ENCODE peak calls at places on chromosomes 2 and 18, in five cellular contexts. R is HepG2, Q is K562, A is H1, S is GM12878. H is an unnamed sample.

GRCh38 chr2:172439911-172440310 is 12.5 kb downstream of the ITGA6 start:
- DNase-seq in R (no peak), Q (no peak), A (no peak), S (no peak), H (no peak)

GRCh38 chr2:240620859-240621258 is 4.4 kb upstream of the GPR35 start:
- DNase-seq in R (no peak), Q (no peak), A (no peak), S (no peak), H (no peak)

GRCh38 chr2:227933891-227934290 is 62.5 kb downstream of the DAW1 start:
- DNase-seq in R (no peak), Q (no peak), A (no peak), S (no peak), H (no peak)

GRCh38 chr2:121155502-121156056 is 129.4 kb downstream of the TFCP2L1 start:
- DNase-seq in R (no peak), Q (no peak), A (no peak), S (no peak), H (no peak)

GRCh38 chr2:33322607-33323006 is 153.8 kb upstream of the RASGRP3 start:
- DNase-seq in R (no peak), Q (no peak), A (no peak), S (no peak), H (no peak)

GRCh38 chr2:224357098-224357901 is 44.6 kb downstream of the FAM124B start:
- DNase-seq in R (peak), Q (peak), A (no peak), S (peak), H (peak)

GRCh38 chr2:232689152-232689910 is 7.8 kb upstream of the GIGYF2 start:
- DNase-seq in R (no peak), Q (peak), A (no peak), S (no peak), H (no peak)

GRCh38 chr2:197997083-197997541 is 192.7 kb downstream of the PLCL1 start:
- DNase-seq in R (no peak), Q (peak), A (no peak), S (no peak), H (no peak)

GRCh38 chr2:50398101-50398500 is 633.8 kb downstream of the NRXN1 start:
- DNase-seq in R (no peak), Q (no peak), A (no peak), S (no peak), H (no peak)

GRCh38 chr2:181332044-181332443 is 125.1 kb upstream of the ITGA4 start:
- DNase-seq in R (no peak), Q (no peak), A (no peak), S (no peak), H (no peak)

GRCh38 chr2:101958071-101958470 is 33.7 kb upstream of the IL1R2 start:
- DNase-seq in R (no peak), Q (no peak), A (no peak), S (no peak), H (no peak)

GRCh38 chr2:67567866-67568265 is 170.7 kb downstream of the ETAA1 start:
- DNase-seq in R (no peak), Q (no peak), A (no peak), S (no peak), H (no peak)

GRCh38 chr2:35822716-35823115 is 532.9 kb upstream of the CRIM1 start:
- DNase-seq in R (no peak), Q (no peak), A (peak), S (no peak), H (no peak)

GRCh38 chr2:54770211-54770610 is 46.7 kb downstream of the EML6 start:
- DNase-seq in R (no peak), Q (no peak), A (no peak), S (no peak), H (no peak)

GRCh38 chr2:108905176-108905575 is 83.8 kb downstream of the EDAR start:
- DNase-seq in R (no peak), Q (no peak), A (no peak), S (no peak), H (no peak)

GRCh38 chr2:66553370-66553769 is 118.4 kb downstream of the MEIS1 start:
- DNase-seq in R (no peak), Q (peak), A (no peak), S (no peak), H (no peak)

GRCh38 chr2:12714391-12715221 is 2.1 kb upstream of the TRIB2 start:
- DNase-seq in R (no peak), Q (no peak), A (no peak), S (no peak), H (no peak)

GRCh38 chr18:55448390-55448789 is 139.6 kb downstream of the TCF4 start:
- DNase-seq in R (no peak), Q (no peak), A (no peak), S (no peak), H (no peak)

GRCh38 chr18:55453186-55453585 is 134.8 kb downstream of the TCF4 start:
- DNase-seq in R (no peak), Q (no peak), A (no peak), S (no peak), H (no peak)

GRCh38 chr18:55449412-55450140 is 138.4 kb downstream of the TCF4 start:
- DNase-seq in R (no peak), Q (no peak), A (no peak), S (no peak), H (no peak)

GRCh38 chr18:55455938-55456337 is 132.1 kb downstream of the TCF4 start:
- DNase-seq in R (no peak), Q (no peak), A (no peak), S (no peak), H (no peak)

DNA sequence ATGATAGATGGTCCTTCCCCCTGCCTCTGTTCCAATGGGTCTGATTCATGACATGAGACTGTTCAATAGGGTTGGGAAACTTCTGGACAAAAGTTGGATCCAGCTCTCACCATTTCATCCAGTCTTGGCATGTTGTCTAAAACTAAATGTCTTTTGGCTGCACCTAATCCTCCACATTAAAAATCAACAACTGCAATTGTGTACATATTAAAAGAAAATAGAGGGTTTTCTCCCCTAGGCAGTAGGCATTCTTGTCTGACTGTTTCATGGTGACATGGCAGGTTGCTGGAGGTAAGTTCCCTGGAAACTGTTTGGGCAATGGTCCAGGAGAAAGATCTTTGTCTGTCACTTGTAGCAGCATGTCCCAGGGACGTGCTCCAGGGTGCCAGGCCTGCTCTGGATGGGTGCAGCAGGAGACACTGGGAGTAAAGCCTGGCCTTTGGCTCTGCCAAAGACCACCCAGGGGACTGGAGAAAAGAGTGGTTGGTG is 135.8 kb downstream of the TCF4 start:
- DNase-seq in R (no peak), Q (peak), A (no peak), S (no peak), H (peak)
- TF ChIP-seq HDAC2 in R (no peak), Q (no peak), A (no peak), S (no peak), H (no peak)

GRCh38 chr2:236180501-236180816 is 12.3 kb upstream of the GBX2 start:
- DNase-seq in R (no peak), Q (no peak), A (no peak), S (no peak), H (no peak)

GRCh38 chr2:236177604-236177966 is 9.4 kb upstream of the GBX2 start:
- DNase-seq in R (peak), Q (peak), A (no peak), S (no peak), H (peak)

GRCh38 chr2:236179653-236180500 is 11.7 kb upstream of the GBX2 start:
- DNase-seq in R (no peak), Q (no peak), A (no peak), S (no peak), H (peak)

GRCh38 chr2:236177967-236178909 is 10.1 kb upstream of the GBX2 start:
- DNase-seq in R (peak), Q (peak), A (no peak), S (no peak), H (peak)

DNA sequence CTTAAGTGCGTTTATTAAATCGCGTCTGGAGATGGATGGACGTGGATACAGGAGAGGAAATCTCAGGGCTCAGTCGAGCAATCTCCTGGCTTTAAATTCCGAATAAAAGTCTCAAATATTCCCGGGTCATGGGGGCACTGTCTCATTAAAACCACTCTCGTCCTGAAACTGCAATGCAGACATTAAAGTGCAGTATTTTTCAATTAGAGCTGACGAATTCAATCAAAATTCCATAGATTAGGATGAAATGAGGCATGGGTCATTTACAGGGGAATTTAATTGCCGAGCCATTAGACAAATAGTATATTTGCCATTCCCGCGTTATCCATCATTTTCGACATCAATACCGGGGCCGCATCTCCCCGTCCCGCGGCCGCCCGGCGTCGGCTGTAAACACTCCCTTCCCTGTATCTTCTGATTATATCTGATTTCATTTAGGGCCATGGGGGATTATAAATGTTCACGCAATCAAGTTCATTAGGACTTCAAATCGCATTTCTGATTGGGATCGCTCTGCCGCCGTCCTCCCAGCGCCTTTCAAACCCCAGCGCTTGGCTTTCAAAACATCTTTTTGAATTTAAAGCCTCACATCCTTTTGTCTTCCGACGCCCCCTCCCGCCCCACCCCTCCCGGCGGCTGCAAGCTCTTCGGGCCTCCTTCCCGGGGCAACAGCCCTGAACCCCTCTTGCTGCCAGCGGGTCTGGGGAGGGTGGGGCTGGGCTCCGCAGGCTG is 10.9 kb upstream of the GBX2 start:
- DNase-seq in R (no peak), Q (no peak), A (no peak), S (no peak), H (peak)
- TF ChIP-seq HDAC2 in R (no peak), Q (no peak), A (no peak), S (no peak), H (no peak)

GRCh38 chr2:100235581-100235980 is 86.7 kb downstream of the LONRF2 start:
- DNase-seq in R (no peak), Q (no peak), A (no peak), S (no peak), H (no peak)

GRCh38 chr2:100237046-100237615 is 85.2 kb downstream of the LONRF2 start:
- DNase-seq in R (no peak), Q (no peak), A (no peak), S (no peak), H (no peak)

GRCh38 chr2:100236166-100236565 is 86.1 kb downstream of the LONRF2 start:
- DNase-seq in R (no peak), Q (no peak), A (no peak), S (no peak), H (no peak)

GRCh38 chr2:100234141-100234540 is 88.2 kb downstream of the LONRF2 start:
- DNase-seq in R (no peak), Q (no peak), A (no peak), S (no peak), H (no peak)

GRCh38 chr2:100235098-100235497 is 87.2 kb downstream of the LONRF2 start:
- DNase-seq in R (no peak), Q (no peak), A (no peak), S (no peak), H (no peak)
- TF ChIP-seq HDAC2 in R (no peak), Q (no peak), A (no peak), S (no peak), H (no peak)

DNA sequence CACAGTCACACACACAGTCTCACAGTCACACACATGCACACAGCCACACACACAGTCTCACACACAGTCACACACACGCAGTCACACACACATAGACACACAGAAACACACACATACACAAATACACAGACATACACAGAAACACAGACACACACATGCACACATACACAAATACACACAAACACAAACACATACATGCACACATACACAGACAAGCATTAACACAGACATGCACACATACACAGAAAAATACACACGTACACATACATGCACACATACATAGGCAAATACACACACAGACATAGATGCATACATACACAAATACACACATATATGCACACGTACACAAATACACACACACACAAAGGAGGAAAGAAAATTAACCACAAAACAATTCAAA is 150.5 kb downstream of the ALK start:
- DNase-seq in R (no peak), Q (no peak), A (no peak), S (no peak), H (no peak)
- TF ChIP-seq HDAC2 in R (no peak), Q (no peak), A (no peak), S (no peak), H (no peak)

DNA sequence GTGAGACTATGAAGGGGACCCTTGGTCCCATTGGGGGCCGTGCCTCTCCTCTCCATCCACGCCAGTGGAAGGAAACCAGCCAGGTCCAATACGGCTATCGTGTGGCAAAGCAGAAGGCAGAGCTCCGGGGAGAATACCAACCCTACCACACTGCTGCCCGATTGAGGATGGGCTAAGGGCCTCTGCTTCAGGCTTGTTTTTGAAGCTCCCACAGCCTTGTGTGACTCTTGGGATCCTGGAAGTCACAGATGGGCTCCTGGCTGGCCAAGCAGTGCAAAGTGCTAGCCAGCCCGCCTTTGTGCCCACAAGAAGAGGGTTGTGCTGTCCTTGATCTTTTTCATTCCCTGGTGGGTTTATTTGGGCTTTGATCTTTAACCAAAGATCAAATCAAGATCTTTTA is 70.6 kb upstream of the ID2 start:
- DNase-seq in R (no peak), Q (no peak), A (no peak), S (no peak), H (no peak)
- TF ChIP-seq HDAC2 in R (no peak), Q (no peak), A (no peak), S (no peak), H (no peak)

DNA sequence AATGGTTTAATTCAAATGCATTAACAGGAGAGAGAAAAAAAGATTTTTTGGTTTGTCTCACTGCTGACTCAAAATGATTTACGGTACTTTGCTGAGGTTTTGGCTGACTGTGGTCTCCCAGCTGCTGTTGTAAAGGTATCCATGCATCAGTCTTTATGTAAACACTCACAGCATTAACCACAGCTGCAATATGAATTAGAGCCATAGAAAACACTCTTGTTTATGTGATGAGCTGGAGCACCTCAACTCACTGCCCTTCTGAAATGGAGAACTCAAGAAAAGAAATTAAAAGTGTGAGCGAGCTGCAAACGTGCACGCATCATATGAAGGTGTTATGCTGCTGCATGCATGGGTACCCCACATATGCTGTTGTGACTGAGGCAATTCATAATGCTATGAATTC is 220.4 kb downstream of the PIEZO2 start:
- DNase-seq in R (no peak), Q (no peak), A (no peak), S (peak), H (no peak)
- TF ChIP-seq HDAC2 in R (no peak), Q (no peak), A (no peak), S (no peak), H (no peak)

GRCh38 chr2:207285451-207285771 is 119.7 kb upstream of the KLF7 start:
- DNase-seq in R (no peak), Q (no peak), A (no peak), S (no peak), H (no peak)
- TF ChIP-seq HDAC2 in R (no peak), Q (no peak), A (no peak), S (no peak), H (no peak)

GRCh38 chr2:138441916-138442315 is 59.7 kb upstream of the SPOPL start:
- DNase-seq in R (no peak), Q (no peak), A (no peak), S (no peak), H (no peak)
- TF ChIP-seq HDAC2 in R (no peak), Q (no peak), A (no peak), S (no peak), H (no peak)

H was measured in A549.